ENCODE peak calls at places on chromosomes 3 and 15, in four cellular contexts. V is T-helper 1 cell, R is NCI-H2107, U is T-cell. I is an unnamed sample.

GRCh38 chr3:34067442-34068130 is 269.2 kb downstream of the PDCD6IP start:
- DNase-seq in V (no peak), R (no peak), U (no peak), I (no peak)

GRCh38 chr15:71334874-71335273 is 219.6 kb downstream of the THSD4 start:
- DNase-seq in V (no peak), R (no peak), U (no peak), I (no peak)

GRCh38 chr15:79329186-79329611 is 18.3 kb downstream of the TMED3 start:
- DNase-seq in R (no peak), V (no peak), U (no peak), I (no peak)

GRCh38 chr3:124714218-124714853 is 15.9 kb upstream of the UMPS start:
- DNase-seq in U (no peak), R (no peak), V (no peak), I (no peak)

GRCh38 chr15:20353966-20354883 is 187.4 kb downstream of the GOLGA6L6 start:
- DNase-seq in R (no peak), U (peak; percentile 19), V (no peak), I (no peak)

GRCh38 chr3:153343988-153344782 is 182.2 kb downstream of the RAP2B start:
- DNase-seq in U (no peak), R (no peak), V (no peak), I (no peak)

GRCh38 chr15:58628206-58629057 is 121.1 kb downstream of the ADAM10 start:
- DNase-seq in V (no peak), R (no peak), U (no peak), I (peak; percentile 32)

GRCh38 chr3:61569856-61570255 is 8.5 kb downstream of the PTPRG start:
- DNase-seq in U (no peak), V (no peak), R (no peak), I (no peak)

GRCh38 chr3:42663581-42664442 is 10.3 kb downstream of the ZBTB47 start:
- DNase-seq in U (no peak), R (no peak), V (no peak), I (no peak)

GRCh38 chr3:183372911-183373310 is 55.5 kb downstream of the MCF2L2 start:
- DNase-seq in V (no peak), R (no peak), U (no peak), I (no peak)

GRCh38 chr3:71010731-71011455 is 572.6 kb downstream of the FOXP1 start:
- DNase-seq in R (no peak), U (peak; percentile 63), V (peak; percentile 36), I (peak; percentile 73)

GRCh38 chr3:12759097-12759679 is at the start of gene TMEM40:
- DNase-seq in R (no peak), U (no peak), V (no peak), I (no peak)

GRCh38 chr3:110576962-110577361 is 494.7 kb upstream of the NECTIN3 start:
- DNase-seq in U (no peak), V (no peak), R (no peak), I (no peak)

GRCh38 chr3:40524222-40524570 is 564 bp upstream of the ZNF621 start:
- DNase-seq in R (no peak), V (no peak), U (no peak), I (no peak)

GRCh38 chr3:122245513-122246174 is 62.2 kb downstream of the CASR start:
- DNase-seq in U (no peak), R (no peak), V (no peak), I (no peak)